ENCODE peak calls at places on chromosomes 1 and 21, in six cellular contexts. Q, Z, S, B, M and I are unnamed samples.

GRCh38 chr1:39159224-39160036 is 45.1 kb upstream of the MACF1 start:
- DNase-seq in M (peak), Q (no peak), S (no peak), B (peak), Z (peak), I (peak)

GRCh38 chr1:172244865-172245264 is 175.6 kb upstream of the C1orf105 start:
- DNase-seq in Q (no peak), S (no peak), M (no peak), B (no peak), Z (no peak), I (no peak)

GRCh38 chr21:46455575-46456385 is 2.9 kb upstream of the DIP2A start:
- DNase-seq in Q (no peak), S (peak), M (peak), Z (no peak), B (peak), I (no peak)

GRCh38 chr1:185788386-185788785 is 54.2 kb downstream of the HMCN1 start:
- DNase-seq in S (peak), B (no peak), Z (no peak), Q (no peak), M (no peak), I (no peak)

GRCh38 chr1:224175615-224176014 is 7.4 kb upstream of the DEGS1 start:
- DNase-seq in B (peak), M (peak), Z (peak), Q (no peak), S (no peak), I (no peak)

GRCh38 chr1:90200637-90201235 is 205.8 kb downstream of the ZNF326 start:
- DNase-seq in S (no peak), Q (no peak), M (no peak), Z (no peak), B (no peak), I (no peak)

GRCh38 chr1:15249032-15249601 is 2.1 kb downstream of the FHAD1 start:
- DNase-seq in Q (no peak), Z (no peak), S (no peak), M (no peak), B (no peak), I (no peak)

GRCh38 chr1:84701366-84701765 is 11.1 kb upstream of the SSX2IP start:
- DNase-seq in Z (no peak), Q (no peak), M (no peak), B (no peak), S (peak), I (no peak)

GRCh38 chr1:63414691-63415090 is 47.3 kb downstream of the ALG6 start:
- DNase-seq in S (peak), B (no peak), M (no peak), Z (no peak), Q (no peak), I (no peak)

GRCh38 chr1:118921994-118922393 is 66.1 kb downstream of the TBX15 start:
- DNase-seq in B (no peak), M (no peak), Q (no peak), S (no peak), Z (no peak), I (no peak)

GRCh38 chr1:238727670-238728069 is 658.7 kb upstream of the CHRM3 start:
- DNase-seq in Z (no peak), Q (no peak), M (no peak), S (no peak), B (no peak), I (no peak)

GRCh38 chr1:113479713-113480676 is 89.7 kb downstream of the MAGI3 start:
- DNase-seq in S (no peak), Z (no peak), M (peak), Q (no peak), B (peak), I (no peak)

GRCh38 chr1:115642168-115643072 is 650 bp downstream of the VANGL1 start:
- DNase-seq in B (peak), M (peak), Z (peak), S (peak), Q (no peak), I (no peak)

GRCh38 chr1:115296981-115297380 is 41.1 kb downstream of the NGF start:
- DNase-seq in Q (no peak), Z (no peak), M (no peak), B (peak), S (no peak), I (peak)

GRCh38 chr1:163928649-163929048 is 606.9 kb downstream of the NUF2 start:
- DNase-seq in B (no peak), M (peak), Q (no peak), S (peak), Z (no peak), I (no peak)

GRCh38 chr1:231442735-231443134 is 20.6 kb upstream of the EGLN1 start:
- DNase-seq in S (no peak), B (no peak), M (peak), Q (no peak), Z (no peak), I (no peak)

GRCh38 chr1:28112388-28113311 is 24.2 kb upstream of the EYA3 start:
- DNase-seq in Q (no peak), M (peak), B (peak), S (peak), Z (peak), I (no peak)

GRCh38 chr1:42280841-42281240 is 54.2 kb downstream of the FOXJ3 start:
- DNase-seq in S (no peak), Q (no peak), Z (no peak), M (no peak), B (no peak), I (no peak)

GRCh38 chr1:116425987-116426386 is 52.9 kb downstream of the ATP1A1 start:
- DNase-seq in M (no peak), B (no peak), Q (no peak), S (no peak), Z (no peak), I (no peak)

GRCh38 chr1:169345500-169345899 is 22.1 kb downstream of the NME7 start:
- DNase-seq in S (no peak), Q (no peak), B (no peak), Z (no peak), M (no peak), I (no peak)

GRCh38 chr1:5651027-5651410 is 341.2 kb downstream of the NPHP4 start:
- DNase-seq in B (no peak), Q (no peak), S (no peak), Z (no peak), M (no peak), I (no peak)

DNA sequence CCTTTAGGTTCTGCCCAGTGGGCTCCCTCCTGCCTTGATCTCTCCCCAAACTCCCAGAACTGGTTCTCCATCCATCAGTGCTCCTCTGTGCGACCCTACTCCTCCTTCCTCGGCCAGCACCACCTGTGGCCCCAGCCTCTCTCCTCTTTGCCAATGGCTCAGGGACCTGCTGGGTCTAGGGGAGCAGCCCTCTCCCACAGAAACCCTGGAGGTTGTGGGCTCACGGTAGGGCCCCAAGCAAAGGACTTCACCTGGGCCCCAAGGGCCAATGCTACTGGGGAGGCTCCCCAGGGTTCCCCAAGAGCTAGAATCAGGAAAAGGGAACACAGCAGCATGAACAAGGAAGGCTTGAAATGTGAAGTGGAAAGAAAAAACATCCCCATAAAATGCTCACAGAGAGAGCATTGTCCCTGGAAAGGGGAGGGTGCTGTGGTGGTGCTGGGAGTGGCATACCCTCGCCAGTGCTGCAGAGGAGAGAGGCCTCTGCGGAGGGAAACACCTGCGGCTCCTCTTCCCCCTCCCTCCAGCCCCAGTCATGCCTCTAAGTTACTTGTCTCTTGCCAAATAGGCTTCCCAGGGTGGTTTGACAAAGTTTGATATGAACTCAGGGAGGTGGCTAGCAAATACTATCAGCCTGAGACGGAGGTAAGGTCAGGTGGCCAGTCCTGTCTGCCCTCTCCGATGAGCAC is 2.5 kb downstream of the TMEM63A start:
- DNase-seq in M (no peak), Q (no peak), B (no peak), Z (no peak), S (no peak), I (no peak)
- H3K4me3 ChIP-seq in M (no peak), Q (no peak), B (no peak), Z (no peak), S (no peak), I (no peak)

DNA sequence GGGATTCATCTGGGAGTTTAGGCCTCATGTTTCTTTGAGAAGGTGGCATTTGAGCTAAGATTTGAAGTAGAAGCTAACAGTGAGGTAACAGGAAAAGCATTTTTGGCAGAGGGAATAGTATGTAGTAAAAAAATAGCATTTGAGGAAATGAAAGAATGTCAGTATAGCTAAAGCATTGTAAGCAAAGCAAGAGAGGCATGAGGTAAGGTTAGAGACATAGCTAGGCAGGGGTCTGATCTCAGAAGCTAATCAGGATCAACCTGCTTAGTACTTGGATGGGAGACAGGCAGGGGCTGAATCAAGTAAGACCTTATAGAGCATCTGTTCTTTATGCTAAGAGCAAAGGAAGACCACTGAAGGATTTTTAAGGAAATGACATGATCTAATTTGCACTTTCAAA is 4.0 kb downstream of the POLR3C start:
- DNase-seq in M (no peak), Z (no peak), S (no peak), B (no peak), Q (no peak), I (no peak)
- TF ChIP-seq CTCF in M (no peak), Z (no peak), S (no peak), B (no peak), Q (no peak), I (no peak)

GRCh38 chr1:9715536-9716226 is 64.2 kb downstream of the PIK3CD start:
- DNase-seq in S (no peak), M (no peak), Z (no peak), B (no peak), Q (no peak), I (no peak)
- H3K4me3 ChIP-seq in S (no peak), M (no peak), Z (no peak), B (no peak), Q (no peak), I (no peak)

DNA sequence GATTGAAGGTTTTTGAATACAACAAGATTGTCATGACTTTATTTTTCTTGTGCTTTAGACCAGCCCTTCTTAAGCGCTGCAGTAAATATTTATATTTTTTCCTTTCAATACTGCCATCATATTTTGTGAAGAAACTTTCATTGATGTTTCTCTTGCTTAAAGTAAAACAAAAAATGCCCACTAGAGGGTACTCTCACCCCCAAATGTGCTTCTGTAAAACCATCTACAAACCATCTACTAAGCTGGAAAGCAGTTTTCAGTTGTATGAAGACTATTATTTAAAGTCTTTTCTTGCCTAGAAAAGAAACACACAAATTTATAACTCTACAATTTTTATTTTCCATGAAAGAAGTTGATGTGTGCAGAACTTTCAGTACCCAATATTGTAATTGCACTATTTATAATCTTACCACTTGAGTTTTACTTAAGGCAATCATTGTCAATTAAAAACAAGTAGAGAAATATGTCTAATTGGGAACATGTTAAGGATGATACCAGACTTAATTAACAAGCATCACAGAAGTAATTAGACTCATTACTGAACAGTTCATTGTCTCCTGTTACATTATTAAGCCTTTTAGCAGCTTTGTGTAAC is 10.7 kb downstream of the LEPR start:
- DNase-seq in Q (no peak), Z (peak), M (peak), B (peak), S (peak), I (no peak)
- TF ChIP-seq CTCF in Q (peak), Z (peak), M (peak), B (peak), S (peak), I (peak)

GRCh38 chr1:161012420-161012819 is 8.5 kb downstream of the F11R start:
- DNase-seq in Z (no peak), S (no peak), M (no peak), Q (no peak), B (no peak), I (no peak)
- H3K4me3 ChIP-seq in Z (no peak), S (no peak), M (no peak), Q (no peak), B (no peak), I (no peak)

DNA sequence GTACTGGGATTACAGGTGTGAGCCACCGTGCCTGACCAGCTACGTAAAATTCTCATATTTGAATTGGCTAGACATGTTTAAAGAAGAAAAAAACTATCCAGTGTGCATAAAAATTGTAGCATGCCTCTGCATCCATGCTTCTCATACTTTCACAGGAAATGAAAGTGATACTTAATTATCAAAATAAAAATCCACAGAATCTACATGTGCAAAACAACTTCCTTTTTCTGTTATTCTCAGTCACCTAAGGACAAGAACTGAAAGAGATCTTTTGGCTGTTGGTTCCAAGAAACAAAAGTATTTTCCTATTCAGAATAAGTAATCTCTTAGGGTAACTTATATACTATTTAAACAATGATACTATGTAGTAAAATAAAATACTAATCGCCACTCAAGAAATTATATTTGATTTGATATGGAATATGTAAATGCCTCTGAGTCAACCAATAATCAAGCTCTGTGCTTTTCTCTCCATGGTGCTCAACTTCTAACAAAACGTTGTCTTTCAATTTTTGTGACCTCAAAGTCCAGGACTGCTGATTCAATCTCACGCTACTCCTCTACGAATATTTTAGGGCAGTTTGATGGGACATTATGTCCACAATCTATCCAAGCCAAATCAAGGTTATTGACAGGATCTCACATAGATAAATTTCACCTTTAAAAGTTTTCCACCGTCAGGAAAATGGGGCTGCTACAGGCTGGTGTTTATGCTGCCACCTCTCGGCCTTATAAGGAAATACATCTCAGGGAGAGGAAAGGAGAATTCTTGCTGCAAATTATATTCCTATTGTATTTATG is 102.7 kb downstream of the ZNF281 start:
- DNase-seq in Z (peak), M (peak), Q (no peak), B (peak), S (peak), I (no peak)
- TF ChIP-seq CTCF in Z (peak), M (peak), Q (peak), B (peak), S (peak), I (peak)